ENCODE peak calls at places on chromosomes 3 and 15, in five cellular contexts. L is IMR-90; B is ovary; R is effector memory CD4-positive, alpha-beta T cell; Z is stomach. O is an unnamed sample.

GRCh38 chr3:5330152-5330810 is 142.8 kb downstream of the EDEM1 start:
- DNase-seq in R (no peak), B (no peak), L (peak; percentile 90), Z (no peak), O (no peak)

GRCh38 chr3:177438596-177439220 is 241.4 kb upstream of the TBL1XR1 start:
- DNase-seq in B (no peak), Z (no peak), L (no peak), R (no peak), O (no peak)

GRCh38 chr3:186109897-186110803 is 1.3 kb upstream of the ETV5 start:
- DNase-seq in B (peak; percentile 36), R (no peak), Z (peak; percentile 34), L (peak; percentile 21), O (no peak)

GRCh38 chr15:51755790-51756189 is 4.4 kb downstream of the TMOD2 start:
- DNase-seq in Z (no peak), L (no peak), R (no peak), B (no peak), O (no peak)

GRCh38 chr3:67000006-67000405 is 1.9 kb downstream of the KBTBD8 start:
- DNase-seq in L (peak; percentile 86), B (no peak), R (no peak), Z (no peak), O (no peak)

GRCh38 chr3:50876947-50877346 is 202.2 kb downstream of the DOCK3 start:
- DNase-seq in B (no peak), L (no peak), R (no peak), Z (no peak), O (no peak)

GRCh38 chr3:57354768-57355167 is 62.3 kb upstream of the ASB14 start:
- DNase-seq in Z (no peak), R (no peak), B (no peak), L (no peak), O (no peak)

GRCh38 chr15:64029633-64030032 is 16.7 kb downstream of the DAPK2 start:
- DNase-seq in Z (no peak), R (no peak), L (no peak), B (no peak), O (no peak)

GRCh38 chr3:65532749-65533148 is 506.0 kb downstream of the MAGI1 start:
- DNase-seq in L (no peak), R (no peak), Z (no peak), B (no peak), O (no peak)

DNA sequence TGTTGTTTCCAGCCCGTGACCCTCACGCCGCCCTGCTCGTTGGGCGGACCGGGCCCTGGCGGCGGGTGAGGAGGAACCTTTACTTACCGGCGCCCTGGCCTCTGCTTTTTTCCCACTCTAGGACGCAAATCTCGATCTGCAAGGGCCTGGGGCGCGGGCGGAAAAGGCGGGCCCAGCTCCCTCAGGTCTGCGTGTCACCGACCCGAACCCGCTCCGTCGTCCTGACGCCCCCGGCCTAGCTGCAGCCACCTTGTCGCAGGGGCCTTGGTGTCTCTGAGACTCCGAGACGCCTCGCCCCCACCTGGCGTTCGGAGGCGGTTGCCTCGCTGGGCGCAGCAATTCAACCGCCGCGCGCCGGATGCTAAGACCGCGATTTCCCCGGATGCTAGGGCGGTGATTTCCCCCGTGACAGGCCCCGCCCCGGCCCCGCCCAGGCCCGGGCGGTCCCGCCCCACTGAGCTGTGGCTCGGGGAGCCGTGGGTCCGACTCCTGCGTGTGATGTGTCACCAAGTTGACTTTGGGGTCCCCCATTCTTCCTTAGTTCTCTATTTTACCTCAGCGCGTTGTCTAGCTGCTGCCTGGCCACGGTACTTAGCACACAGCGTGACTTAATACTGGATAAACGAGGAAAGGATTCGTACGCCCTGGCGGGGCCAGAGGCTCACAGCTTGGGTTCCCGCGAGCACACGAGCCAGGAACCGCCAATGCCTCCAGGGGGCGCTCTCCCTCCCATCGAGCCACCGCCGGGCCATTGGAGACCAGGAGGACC is at the start of gene RPL39L:
- DNase-seq in B (peak; percentile 64), R (peak; percentile 84), L (peak; percentile 76), Z (peak; percentile 81), O (peak; percentile 90)
- H3K9me3 ChIP-seq in B (no peaks in the 10 kb centered on the region), R (no peaks in the 10 kb centered on the region), L (no peaks in the 10 kb centered on the region), Z (no peaks in the 10 kb centered on the region), O (no peaks in the 10 kb centered on the region)

GRCh38 chr3:31654998-31655397 is 122.3 kb downstream of the STT3B start:
- DNase-seq in L (no peak), B (no peak), Z (no peak), R (no peak), O (no peak)
- H3K9me3 ChIP-seq in L (peaks cover 16% of the 10 kb centered on the region), B (no peaks in the 10 kb centered on the region), Z (peaks cover 46% of the 10 kb centered on the region), R (peaks cover 60% of the 10 kb centered on the region), O (peaks cover 29% of the 10 kb centered on the region)

GRCh38 chr15:66995257-66995656 is 70.1 kb upstream of the SMAD3 start:
- DNase-seq in Z (no peak), B (no peak), R (no peak), L (peak; percentile 86), O (no peak)
- H3K9me3 ChIP-seq in Z (no peaks in the 10 kb centered on the region), B (no peaks in the 10 kb centered on the region), R (no peaks in the 10 kb centered on the region), L (no peaks in the 10 kb centered on the region), O (no peaks in the 10 kb centered on the region)

DNA sequence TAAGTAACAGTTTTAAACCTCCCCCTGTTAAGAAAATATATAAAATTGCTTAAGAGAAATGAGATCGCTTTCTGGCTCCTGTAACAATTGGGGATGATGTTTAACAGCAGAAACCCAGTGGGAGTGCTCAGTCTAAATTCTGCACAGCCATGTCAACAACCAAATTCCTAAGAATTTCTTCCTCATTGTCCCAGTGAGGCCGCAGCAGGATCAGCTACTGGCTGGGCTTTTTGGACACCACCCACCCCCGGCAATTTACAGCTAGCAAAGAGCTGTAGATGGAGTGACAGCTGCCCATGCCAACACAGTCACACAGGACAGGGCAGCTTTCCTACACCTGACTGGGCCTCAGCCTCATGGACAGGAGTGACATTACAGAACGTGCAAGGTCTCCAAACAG is 942.9 kb downstream of the MCTP2 start:
- DNase-seq in R (no peak), L (peak; percentile 6), B (no peak), Z (no peak), O (no peak)
- H3K9me3 ChIP-seq in R (no peaks in the 10 kb centered on the region), L (no peaks in the 10 kb centered on the region), B (no peaks in the 10 kb centered on the region), Z (no peaks in the 10 kb centered on the region), O (no peaks in the 10 kb centered on the region)

GRCh38 chr15:25242166-25242879 is 196.5 kb downstream of the UBE3A start:
- DNase-seq in R (no peak), L (no peak), B (no peak), Z (no peak), O (peak; percentile 3)
- H3K9me3 ChIP-seq in R (no peaks in the 10 kb centered on the region), L (peaks cover 72% of the 10 kb centered on the region), B (peaks cover 4% of the 10 kb centered on the region), Z (peaks cover 47% of the 10 kb centered on the region), O (no peaks in the 10 kb centered on the region)

GRCh38 chr3:170337420-170337819 is 20.1 kb upstream of the SKIL start:
- DNase-seq in R (no peak), B (no peak), L (no peak), Z (no peak), O (no peak)
- H3K9me3 ChIP-seq in R (no peaks in the 10 kb centered on the region), B (no peaks in the 10 kb centered on the region), L (peaks cover 3% of the 10 kb centered on the region), Z (no peaks in the 10 kb centered on the region), O (no peaks in the 10 kb centered on the region)

GRCh38 chr3:153400641-153401040 is 238.6 kb downstream of the RAP2B start:
- DNase-seq in Z (no peak), B (no peak), L (peak; percentile 2), R (no peak), O (no peak)
- H3K9me3 ChIP-seq in Z (no peaks in the 10 kb centered on the region), B (no peaks in the 10 kb centered on the region), L (no peaks in the 10 kb centered on the region), R (no peaks in the 10 kb centered on the region), O (no peaks in the 10 kb centered on the region)